ENCODE peak calls at places on chromosomes 1 and 21, in ten cellular contexts. V is posterior vena cava; N is hypothalamus; D is sciatic nerve; O is GM03348; Z is activated CD4-positive, alpha-beta T cell treated with anti-CD3 and anti-CD28 coated beads, Interleukin-2, amount 50 U/mL, for 24 hours; G is DMS153; K is T-helper 2 cell; S is T-helper 17 cell; X is substantia nigra. T is an unnamed sample.

GRCh38 chr1:166122873-166123466 is 43.8 kb downstream of the FAM78B start:
- DNase-seq in V (no peak), N (no peak), D (no peak), O (no peak), Z (no peak), G (no peak), K (no peak), S (no peak), X (no peak), T (no peak)

GRCh38 chr1:40606160-40606559 is 59.3 kb downstream of the RIMS3 start:
- DNase-seq in V (no peak), N (no peak), D (no peak), O (no peak), Z (no peak), G (no peak), K (no peak), S (no peak), X (no peak), T (no peak)

GRCh38 chr1:111204923-111205723 is 4.7 kb upstream of the DENND2D start:
- DNase-seq in V (no peak), N (no peak), D (no peak), O (no peak), Z (no peak), G (no peak), K (no peak), S (no peak), X (no peak), T (no peak)

GRCh38 chr1:27858949-27859576 is 13.3 kb upstream of the THEMIS2 start:
- DNase-seq in V (no peak), N (no peak), D (no peak), O (no peak), Z (no peak), G (no peak), K (no peak), S (no peak), X (no peak), T (no peak)

GRCh38 chr21:46038871-46039397 is 57.4 kb downstream of the COL6A1 start:
- DNase-seq in V (peak; percentile 93), N (no peak), D (peak; percentile 79), O (peak; percentile 65), Z (no peak), G (no peak), K (no peak), S (no peak), X (no peak), T (no peak)

GRCh38 chr21:45836268-45836655 is 145.3 kb upstream of the COL6A1 start:
- DNase-seq in V (no peak), N (no peak), D (no peak), O (no peak), Z (no peak), G (no peak), K (no peak), S (no peak), X (no peak), T (no peak)

GRCh38 chr1:3910769-3911520 is 10.9 kb upstream of the C1orf174 start:
- DNase-seq in V (peak; percentile 87), N (no peak), D (peak; percentile 77), O (peak; percentile 73), Z (peak; percentile 67), G (peak; percentile 68), K (peak; percentile 71), S (peak; percentile 71), X (no peak), T (no peak)

GRCh38 chr1:48043524-48043923 is 46.3 kb upstream of the TRABD2B start:
- DNase-seq in V (no peak), N (no peak), D (no peak), O (no peak), Z (no peak), G (peak; percentile 97), K (no peak), S (no peak), X (no peak), T (no peak)

GRCh38 chr1:33388989-33389771 is 41.7 kb downstream of the PHC2 start:
- DNase-seq in V (no peak), N (no peak), D (peak; percentile 58), O (peak; percentile 78), Z (no peak), G (no peak), K (no peak), S (no peak), X (no peak), T (no peak)

GRCh38 chr1:7538033-7538432 is 233.1 kb upstream of the VAMP3 start:
- DNase-seq in V (no peak), N (no peak), D (no peak), O (no peak), Z (no peak), G (no peak), K (no peak), S (no peak), X (no peak), T (no peak)

GRCh38 chr1:33099290-33100118 is 18.6 kb downstream of the AZIN2 start:
- DNase-seq in V (no peak), N (no peak), D (peak; percentile 83), O (peak; percentile 96), Z (peak; percentile 37), G (no peak), K (peak; percentile 99), S (peak; percentile 46), X (no peak), T (no peak)

GRCh38 chr1:240350910-240351331 is 259.2 kb downstream of the FMN2 start:
- DNase-seq in V (no peak), N (no peak), D (no peak), O (peak; percentile 70), Z (no peak), G (no peak), K (no peak), S (no peak), X (no peak), T (no peak)

GRCh38 chr1:110370827-110371226 is 20.0 kb downstream of the SLC16A4 start:
- DNase-seq in V (no peak), N (no peak), D (no peak), O (peak; percentile 56), Z (no peak), G (no peak), K (peak; percentile 34), S (no peak), X (no peak), T (no peak)

GRCh38 chr1:47438321-47439150 is 692 bp downstream of the FOXD2 start:
- DNase-seq in V (no peak), N (no peak), D (no peak), O (no peak), Z (no peak), G (peak; percentile 14), K (peak; percentile 62), S (no peak), X (no peak), T (no peak)

GRCh38 chr1:117883620-117884019 is 45.8 kb downstream of the GDAP2 start:
- DNase-seq in V (no peak), N (no peak), D (no peak), O (no peak), Z (no peak), G (no peak), K (no peak), S (no peak), X (no peak), T (no peak)

GRCh38 chr21:35232545-35233176 is 183.6 kb upstream of the RUNX1 start:
- DNase-seq in V (no peak), N (no peak), D (no peak), O (no peak), Z (no peak), G (no peak), K (no peak), S (no peak), X (no peak), T (no peak)

GRCh38 chr1:186888367-186888766 is 59.6 kb downstream of the PLA2G4A start:
- DNase-seq in V (no peak), N (no peak), D (no peak), O (no peak), Z (no peak), G (no peak), K (no peak), S (no peak), X (no peak), T (no peak)

GRCh38 chr1:67760030-67760821 is 73.0 kb downstream of the GNG12 start:
- DNase-seq in V (no peak), N (no peak), D (peak; percentile 79), O (peak; percentile 68), Z (peak; percentile 53), G (no peak), K (peak; percentile 51), S (peak; percentile 42), X (no peak), T (peak; percentile 42)

GRCh38 chr1:203031467-203031866 is 5.2 kb downstream of the PPFIA4 start:
- DNase-seq in V (no peak), N (no peak), D (no peak), O (no peak), Z (no peak), G (no peak), K (no peak), S (no peak), X (no peak), T (no peak)

GRCh38 chr1:228090613-228091081 is 8.1 kb downstream of the ARF1 start:
- DNase-seq in V (peak; percentile 49), N (no peak), D (no peak), O (no peak), Z (no peak), G (no peak), K (no peak), S (no peak), X (no peak), T (no peak)

GRCh38 chr1:119488216-119488615 is 18.8 kb upstream of the HSD3B1 start:
- DNase-seq in V (no peak), N (no peak), D (no peak), O (no peak), Z (no peak), G (no peak), K (no peak), S (no peak), X (no peak), T (no peak)

GRCh38 chr1:15758537-15758936 is at the start of gene FBLIM1:
- DNase-seq in V (no peak), N (no peak), D (no peak), O (peak; percentile 84), Z (no peak), G (no peak), K (no peak), S (no peak), X (no peak), T (no peak)

GRCh38 chr1:41003640-41004220 is 17.8 kb downstream of the SLFNL1 start:
- DNase-seq in V (peak; percentile 97), N (peak; percentile 70), D (peak; percentile 95), O (peak; percentile 95), Z (peak; percentile 90), G (peak; percentile 89), K (peak; percentile 97), S (peak; percentile 75), X (peak; percentile 28), T (peak; percentile 93)

GRCh38 chr1:155678027-155678426 is 10.5 kb downstream of the YY1AP1 start:
- DNase-seq in V (no peak), N (no peak), D (no peak), O (no peak), Z (no peak), G (no peak), K (no peak), S (no peak), X (no peak), T (no peak)

GRCh38 chr1:160662888-160663287 is 16.0 kb upstream of the SLAMF1 start:
- DNase-seq in V (no peak), N (no peak), D (no peak), O (no peak), Z (no peak), G (no peak), K (no peak), S (no peak), X (no peak), T (no peak)

GRCh38 chr1:94603663-94604062 is 62.1 kb upstream of the F3 start:
- DNase-seq in V (no peak), N (no peak), D (no peak), O (no peak), Z (no peak), G (no peak), K (no peak), S (no peak), X (no peak), T (no peak)

GRCh38 chr1:27719286-27720251 is 6.2 kb upstream of the FAM76A start:
- DNase-seq in V (no peak), N (no peak), D (no peak), O (peak; percentile 16), Z (no peak), G (no peak), K (peak; percentile 6), S (no peak), X (no peak), T (no peak)

GRCh38 chr1:170239445-170239844 is 93.7 kb downstream of the NTMT2 start:
- DNase-seq in V (no peak), N (no peak), D (no peak), O (peak; percentile 40), Z (no peak), G (no peak), K (no peak), S (no peak), X (no peak), T (no peak)